ENCODE peak calls at places on chromosomes 1 and 21, in six cellular contexts. X, T, B, K, V and M are unnamed samples.

GRCh38 chr21:26846036-26846931 is 1.1 kb upstream of the ADAMTS1 start:
- DNase-seq in X (peak), T (peak), B (peak), K (peak), V (peak), M (peak)

GRCh38 chr1:178307264-178307663 is 189.5 kb downstream of the CLEC20A start:
- DNase-seq in X (no peak), T (no peak), B (no peak), K (no peak), V (no peak), M (no peak)

GRCh38 chr1:228794173-228794572 is 58.9 kb downstream of the RHOU start:
- DNase-seq in X (no peak), T (no peak), B (no peak), K (peak), V (no peak), M (peak)

GRCh38 chr1:201528631-201529260 is 10.2 kb upstream of the NAV1 start:
- DNase-seq in X (no peak), T (peak), B (no peak), K (no peak), V (peak), M (no peak)

GRCh38 chr1:184362876-184363275 is 24.0 kb upstream of the C1orf21 start:
- DNase-seq in X (no peak), T (peak), B (no peak), K (no peak), V (no peak), M (peak)

GRCh38 chr1:92476071-92476607 is 10.6 kb downstream of the GFI1 start:
- DNase-seq in X (no peak), T (no peak), B (no peak), K (no peak), V (no peak), M (no peak)

GRCh38 chr1:15031251-15031930 is 122.2 kb upstream of the TMEM51 start:
- DNase-seq in X (no peak), T (no peak), B (no peak), K (peak), V (no peak), M (no peak)

GRCh38 chr1:150528997-150529396 is 13.4 kb downstream of the FALEC start:
- DNase-seq in X (no peak), T (no peak), B (no peak), K (peak), V (peak), M (peak)

GRCh38 chr1:85479491-85479890 is 14.5 kb upstream of the DDAH1 start:
- DNase-seq in X (no peak), T (no peak), B (no peak), K (no peak), V (no peak), M (no peak)

GRCh38 chr1:163565171-163565570 is 243.4 kb downstream of the NUF2 start:
- DNase-seq in X (peak), T (no peak), B (no peak), K (no peak), V (no peak), M (no peak)

GRCh38 chr1:10862743-10863335 is 66.4 kb upstream of the CASZ1 start:
- DNase-seq in X (no peak), T (no peak), B (no peak), K (no peak), V (no peak), M (no peak)

GRCh38 chr1:23554481-23555224 is 4.6 kb downstream of the ID3 start:
- DNase-seq in X (peak), T (peak), B (peak), K (peak), V (peak), M (peak)
- TF ChIP-seq CTCF in X (peak), T (no peak), B (no peak), K (no peak), V (peak), M (peak)

GRCh38 chr1:99952522-99952921 is 17.3 kb upstream of the SLC35A3 start:
- DNase-seq in X (no peak), T (no peak), B (no peak), K (no peak), V (no peak), M (no peak)

GRCh38 chr1:99957818-99958217 is 12.0 kb upstream of the SLC35A3 start:
- DNase-seq in X (no peak), T (no peak), B (no peak), K (no peak), V (no peak), M (no peak)

GRCh38 chr1:99955375-99955774 is 14.4 kb upstream of the SLC35A3 start:
- DNase-seq in X (no peak), T (no peak), B (no peak), K (no peak), V (no peak), M (no peak)

GRCh38 chr1:99956755-99957154 is 13.0 kb upstream of the SLC35A3 start:
- DNase-seq in X (no peak), T (no peak), B (no peak), K (no peak), V (peak), M (peak)
- TF ChIP-seq CTCF in X (no peak), T (peak), B (no peak), K (peak), V (no peak), M (no peak)

GRCh38 chr1:206725053-206725963 is 40.6 kb downstream of the MAPKAPK2 start:
- DNase-seq in X (peak), T (peak), B (no peak), K (peak), V (no peak), M (peak)
- TF ChIP-seq CTCF in X (peak), T (peak), B (no peak), K (peak), V (peak), M (peak)

DNA sequence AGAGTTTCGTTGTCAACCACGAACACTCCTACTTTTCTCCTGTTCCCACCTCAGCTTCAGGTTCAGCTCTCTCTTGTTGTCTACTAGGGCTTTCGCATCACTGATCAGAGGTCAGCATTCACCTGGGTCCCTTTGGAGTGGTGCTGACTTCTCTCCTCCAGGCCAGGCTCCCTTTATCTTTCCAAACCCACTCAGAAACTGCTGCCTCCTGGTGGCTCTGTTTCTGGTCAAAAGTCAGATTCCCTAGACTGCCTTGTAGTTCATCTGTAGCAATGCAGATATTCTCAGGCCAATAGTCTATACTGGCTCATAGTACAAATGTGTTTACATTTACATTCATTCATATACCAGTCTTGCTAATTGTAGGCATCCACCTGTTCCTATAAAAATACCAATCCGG is 6.4 kb upstream of the ERI3 start:
- DNase-seq in X (no peak), T (peak), B (no peak), K (no peak), V (peak), M (peak)
- TF ChIP-seq CTCF in X (no peak), T (peak), B (no peak), K (no peak), V (peak), M (no peak)